ENCODE peak calls at places on chromosomes 1 and 21, in six cellular contexts. B, U, R, T, J and W are unnamed samples.

GRCh38 chr1:165352109-165352441 is 4.4 kb downstream of the LMX1A start:
- DNase-seq in B (no peak), U (no peak), R (no peak), T (no peak), J (no peak), W (no peak)

GRCh38 chr1:91830242-91831131 is 55.5 kb downstream of the TGFBR3 start:
- DNase-seq in B (peak; percentile 82), U (peak; percentile 85), R (peak; percentile 56), T (no peak), J (no peak), W (no peak)

GRCh38 chr1:150568567-150568966 is 10.8 kb downstream of the MCL1 start:
- DNase-seq in B (no peak), U (peak; percentile 80), R (no peak), T (no peak), J (no peak), W (no peak)

GRCh38 chr1:3409737-3410434 is 44.6 kb upstream of the ARHGEF16 start:
- DNase-seq in B (peak; percentile 84), U (no peak), R (no peak), T (peak; percentile 77), J (peak; percentile 70), W (peak; percentile 30)

GRCh38 chr1:204821476-204821875 is 49.2 kb upstream of the NFASC start:
- DNase-seq in B (no peak), U (no peak), R (no peak), T (no peak), J (no peak), W (no peak)

GRCh38 chr21:31623664-31624063 is 35.8 kb upstream of the SOD1 start:
- DNase-seq in B (no peak), U (no peak), R (no peak), T (no peak), J (no peak), W (no peak)

GRCh38 chr1:1889847-1890505 is 911 bp downstream of the GNB1 start:
- DNase-seq in B (peak; percentile 73), U (no peak), R (peak; percentile 70), T (peak; percentile 53), J (peak; percentile 62), W (peak; percentile 80)

GRCh38 chr1:62783736-62784508 is at the start of gene ATG4C:
- DNase-seq in B (peak; percentile 97), U (peak; percentile 98), R (peak; percentile 96), T (peak; percentile 96), J (peak; percentile 97), W (peak; percentile 89)

GRCh38 chr1:31376374-31377134 is 3.7 kb upstream of the FABP3 start:
- DNase-seq in B (peak; percentile 87), U (peak; percentile 53), R (no peak), T (no peak), J (no peak), W (no peak)

GRCh38 chr21:29669416-29669815 is 270.4 kb downstream of the GRIK1 start:
- DNase-seq in B (no peak), U (no peak), R (no peak), T (no peak), J (no peak), W (no peak)

GRCh38 chr1:24558902-24559791 is 3.3 kb downstream of the NCMAP start:
- DNase-seq in B (peak; percentile 81), U (no peak), R (peak; percentile 83), T (peak; percentile 32), J (peak; percentile 75), W (peak; percentile 64)

GRCh38 chr1:10251325-10252103 is 41.1 kb downstream of the KIF1B start:
- DNase-seq in B (no peak), U (no peak), R (no peak), T (no peak), J (no peak), W (no peak)

GRCh38 chr1:10253149-10253548 is 42.8 kb downstream of the KIF1B start:
- DNase-seq in B (no peak), U (no peak), R (no peak), T (no peak), J (no peak), W (no peak)

GRCh38 chr1:10250663-10251062 is 40.3 kb downstream of the KIF1B start:
- DNase-seq in B (no peak), U (no peak), R (no peak), T (no peak), J (no peak), W (no peak)

GRCh38 chr1:10252508-10252907 is 42.1 kb downstream of the KIF1B start:
- DNase-seq in B (peak; percentile 43), U (no peak), R (no peak), T (no peak), J (no peak), W (no peak)

DNA sequence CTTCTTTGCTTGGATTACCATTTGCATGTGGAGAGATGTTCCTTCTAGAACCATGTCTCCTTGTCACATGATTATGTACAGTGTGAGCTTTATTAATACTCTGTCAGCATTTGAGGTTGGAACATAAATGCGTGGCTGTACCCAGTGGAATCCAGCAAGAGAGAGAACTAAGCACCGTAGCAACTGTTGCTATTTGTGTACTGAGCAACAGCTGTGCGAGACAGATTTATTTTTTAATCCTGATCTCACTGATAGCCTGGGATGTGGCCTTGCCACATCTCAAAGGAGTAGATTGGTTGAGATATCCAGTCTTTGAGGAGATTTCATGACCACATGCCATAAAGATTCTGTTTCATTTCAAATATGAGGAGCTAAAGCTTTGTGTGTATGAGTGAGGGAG is 43.4 kb downstream of the KIF1B start:
- DNase-seq in B (peak; percentile 89), U (peak; percentile 65), R (peak; percentile 31), T (no peak), J (no peak), W (no peak)
- H3K4me3 ChIP-seq in B (no peak overlapping the region), U (no peak overlapping the region), R (no peak overlapping the region), T (no peak overlapping the region), J (no peak overlapping the region), W (no peak overlapping the region)

DNA sequence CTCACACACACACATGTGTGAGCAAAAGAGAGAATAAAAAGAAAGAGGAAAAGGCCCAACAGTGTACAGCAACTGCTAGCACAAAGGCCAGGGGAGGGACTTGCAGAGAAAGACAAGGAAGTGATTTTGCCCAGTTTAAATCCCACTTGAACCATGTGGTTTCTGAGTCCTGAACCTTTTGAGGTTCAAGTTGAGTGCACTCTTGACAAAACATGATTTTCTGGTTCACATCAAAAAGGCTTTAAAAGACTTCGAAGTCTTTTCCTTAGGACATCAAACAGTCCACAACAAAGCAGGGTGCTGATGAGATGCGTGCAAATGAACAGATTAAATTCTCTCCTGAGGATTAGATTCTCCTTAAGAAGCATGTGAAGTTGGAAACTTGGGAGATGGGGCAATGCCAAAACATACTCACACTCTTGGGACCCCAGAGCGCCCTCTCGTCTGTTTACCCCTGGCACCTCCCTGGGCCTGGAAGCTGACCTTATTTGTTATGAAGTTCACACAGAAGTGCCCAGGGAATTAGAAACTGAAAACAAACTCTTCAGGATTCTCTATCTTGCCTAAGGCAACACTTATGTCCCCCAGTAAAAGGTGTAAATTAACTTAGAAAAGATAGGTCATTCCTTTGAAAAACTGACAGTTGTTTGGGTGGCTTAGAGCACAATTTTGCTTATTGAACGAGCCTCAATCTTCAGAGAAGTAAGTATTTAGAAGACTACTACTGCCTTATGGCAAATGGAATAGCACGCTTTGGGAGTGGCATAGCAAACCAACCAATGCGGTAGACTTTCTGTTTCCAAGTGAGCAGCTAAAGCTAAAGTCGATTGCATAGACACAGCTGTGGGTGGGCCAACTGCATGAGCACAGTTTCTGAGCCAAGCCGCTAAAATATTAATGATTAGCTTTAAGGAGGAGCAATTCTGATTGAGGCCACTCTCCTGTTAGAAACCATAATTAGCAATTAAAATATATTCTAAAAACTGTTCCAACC is 31.6 kb downstream of the RNF220 start:
- DNase-seq in B (no peak), U (no peak), R (peak; percentile 37), T (peak; percentile 17), J (no peak), W (no peak)
- H3K4me1 ChIP-seq in B (no peaks in the 10 kb centered on the region), U (no peaks in the 10 kb centered on the region), R (no peaks in the 10 kb centered on the region), T (no peaks in the 10 kb centered on the region), J (no peaks in the 10 kb centered on the region), W (no peaks in the 10 kb centered on the region)

DNA sequence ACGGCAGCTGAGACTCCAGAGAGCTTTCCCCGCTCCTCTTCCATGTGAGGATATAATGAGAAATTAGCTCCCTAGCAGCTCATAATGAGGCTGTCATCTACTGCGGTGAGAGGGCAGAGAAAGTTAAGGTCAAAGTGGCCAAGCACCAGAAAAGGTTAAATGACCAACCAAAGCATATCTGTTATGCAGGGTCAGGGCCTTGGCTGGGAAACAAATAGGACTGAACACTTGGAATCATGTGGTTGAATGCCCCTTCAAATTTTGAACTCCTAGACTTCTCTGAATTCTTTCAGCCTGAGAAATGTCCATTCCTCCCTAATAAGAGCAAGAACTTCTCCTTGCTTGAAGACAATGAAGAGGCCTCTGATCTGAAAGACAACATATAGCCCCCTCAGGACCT is 115.9 kb downstream of the TM2D1 start:
- DNase-seq in B (no peak), U (no peak), R (no peak), T (no peak), J (no peak), W (no peak)
- H3K4me3 ChIP-seq in B (no peak overlapping the region), U (no peak overlapping the region), R (no peak overlapping the region), T (no peak overlapping the region), J (no peak overlapping the region), W (no peak overlapping the region)

GRCh38 chr1:39127513-39127912 is 77.0 kb upstream of the MACF1 start:
- DNase-seq in B (peak; percentile 75), U (no peak), R (no peak), T (peak; percentile 24), J (peak; percentile 47), W (no peak)

GRCh38 chr1:39128126-39128525 is 76.4 kb upstream of the MACF1 start:
- DNase-seq in B (no peak), U (no peak), R (no peak), T (no peak), J (no peak), W (no peak)

GRCh38 chr1:39129514-39129913 is 75.0 kb upstream of the MACF1 start:
- DNase-seq in B (peak; percentile 35), U (no peak), R (no peak), T (no peak), J (no peak), W (no peak)

GRCh38 chr1:39130297-39130696 is 74.2 kb upstream of the MACF1 start:
- DNase-seq in B (peak; percentile 79), U (no peak), R (no peak), T (no peak), J (no peak), W (no peak)

GRCh38 chr1:39128959-39129358 is 75.5 kb upstream of the MACF1 start:
- DNase-seq in B (no peak), U (no peak), R (peak; percentile 87), T (no peak), J (peak; percentile 94), W (peak; percentile 91)
- H3K4me1 ChIP-seq in B (peaks cover 42% of the 10 kb centered on the region), U (peaks cover 59% of the 10 kb centered on the region), R (peaks cover 31% of the 10 kb centered on the region), T (peaks cover 16% of the 10 kb centered on the region), J (peaks cover 72% of the 10 kb centered on the region), W (peaks cover 32% of the 10 kb centered on the region)

DNA sequence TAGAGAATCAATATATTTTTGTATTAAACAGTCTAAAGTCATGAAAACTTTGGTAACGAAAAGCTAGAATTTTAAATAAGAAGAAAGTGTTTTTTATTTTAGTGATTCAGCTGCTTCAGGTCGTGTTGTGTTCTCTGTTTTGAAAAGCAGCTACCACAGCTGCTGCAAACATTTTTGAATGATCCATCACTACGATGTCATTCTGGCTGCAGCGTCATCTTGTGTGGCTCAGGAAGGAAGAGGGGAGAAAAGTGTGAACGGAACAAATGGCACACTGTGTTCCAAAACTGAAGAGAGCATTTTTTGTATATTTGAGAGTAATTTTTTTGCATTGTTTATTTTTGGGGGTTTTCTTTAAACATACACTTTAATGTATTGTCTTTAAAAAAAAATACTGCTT is 323.0 kb upstream of the ADGRL2 start:
- DNase-seq in B (no peak), U (no peak), R (no peak), T (no peak), J (no peak), W (no peak)
- H3K4me3 ChIP-seq in B (peak overlapping the region; percentile 56), U (no peak overlapping the region), R (no peak overlapping the region), T (no peak overlapping the region), J (peak overlapping the region; percentile 24), W (no peak overlapping the region)